ENCODE peak calls at places on chromosomes 11 and 22, in ten cellular contexts. One of them, this sample, is unnamed.

GRCh38 chr11:45964911-45965389 is 42.5 kb downstream of the LARGE2 start:
- DNase-seq in transverse colon: peak
- DNase-seq in AG04449: no peak
- DNase-seq in activated CD8-positive, alpha-beta memory T cell treated with anti-CD3 and anti-CD28 coated beads for 24 hours: peak
- DNase-seq in amniotic stem cell: peak
- DNase-seq in neural progenitor cell: peak
- DNase-seq in NCI-H1105: peak
- DNase-seq in left cardiac atrium: peak
- DNase-seq in fibroblast of gingiva: peak
- DNase-seq in effector memory CD8-positive, alpha-beta T cell: peak
- DNase-seq in this sample: peak

GRCh38 chr11:43278302-43278956 is 33.4 kb upstream of the API5 start:
- DNase-seq in AG04449: no peak
- DNase-seq in NCI-H1105: no peak
- DNase-seq in left cardiac atrium: no peak
- DNase-seq in fibroblast of gingiva: no peak
- DNase-seq in neural progenitor cell: peak
- DNase-seq in effector memory CD8-positive, alpha-beta T cell: no peak
- DNase-seq in transverse colon: no peak
- DNase-seq in amniotic stem cell: peak
- DNase-seq in activated CD8-positive, alpha-beta memory T cell treated with anti-CD3 and anti-CD28 coated beads for 24 hours: no peak
- DNase-seq in this sample: peak

GRCh38 chr11:38530226-38530625 is 1932.2 kb upstream of the RAG2 start:
- DNase-seq in neural progenitor cell: no peak
- DNase-seq in AG04449: no peak
- DNase-seq in fibroblast of gingiva: no peak
- DNase-seq in transverse colon: no peak
- DNase-seq in NCI-H1105: no peak
- DNase-seq in activated CD8-positive, alpha-beta memory T cell treated with anti-CD3 and anti-CD28 coated beads for 24 hours: no peak
- DNase-seq in left cardiac atrium: no peak
- DNase-seq in effector memory CD8-positive, alpha-beta T cell: no peak
- DNase-seq in amniotic stem cell: no peak
- DNase-seq in this sample: no peak

GRCh38 chr11:82750643-82751139 is 17.0 kb upstream of the FAM181B start:
- DNase-seq in amniotic stem cell: no peak
- DNase-seq in NCI-H1105: no peak
- DNase-seq in left cardiac atrium: no peak
- DNase-seq in fibroblast of gingiva: no peak
- DNase-seq in activated CD8-positive, alpha-beta memory T cell treated with anti-CD3 and anti-CD28 coated beads for 24 hours: no peak
- DNase-seq in AG04449: no peak
- DNase-seq in effector memory CD8-positive, alpha-beta T cell: no peak
- DNase-seq in neural progenitor cell: peak
- DNase-seq in transverse colon: no peak
- DNase-seq in this sample: no peak

GRCh38 chr11:73597340-73597955 is 464 bp downstream of the FAM168A start:
- DNase-seq in NCI-H1105: no peak
- DNase-seq in AG04449: no peak
- DNase-seq in transverse colon: no peak
- DNase-seq in fibroblast of gingiva: no peak
- DNase-seq in amniotic stem cell: no peak
- DNase-seq in effector memory CD8-positive, alpha-beta T cell: no peak
- DNase-seq in activated CD8-positive, alpha-beta memory T cell treated with anti-CD3 and anti-CD28 coated beads for 24 hours: no peak
- DNase-seq in left cardiac atrium: no peak
- DNase-seq in neural progenitor cell: no peak
- DNase-seq in this sample: no peak

GRCh38 chr11:102974552-102975280 is 19.2 kb upstream of the MMP13 start:
- DNase-seq in left cardiac atrium: no peak
- DNase-seq in effector memory CD8-positive, alpha-beta T cell: no peak
- DNase-seq in NCI-H1105: no peak
- DNase-seq in activated CD8-positive, alpha-beta memory T cell treated with anti-CD3 and anti-CD28 coated beads for 24 hours: no peak
- DNase-seq in amniotic stem cell: no peak
- DNase-seq in AG04449: no peak
- DNase-seq in transverse colon: no peak
- DNase-seq in fibroblast of gingiva: no peak
- DNase-seq in neural progenitor cell: no peak
- DNase-seq in this sample: no peak

GRCh38 chr11:10305964-10306918 is 1.4 kb downstream of the ADM start:
- DNase-seq in activated CD8-positive, alpha-beta memory T cell treated with anti-CD3 and anti-CD28 coated beads for 24 hours: peak
- DNase-seq in neural progenitor cell: peak
- DNase-seq in AG04449: no peak
- DNase-seq in NCI-H1105: peak
- DNase-seq in transverse colon: peak
- DNase-seq in effector memory CD8-positive, alpha-beta T cell: no peak
- DNase-seq in left cardiac atrium: no peak
- DNase-seq in fibroblast of gingiva: peak
- DNase-seq in amniotic stem cell: no peak
- DNase-seq in this sample: no peak

GRCh38 chr11:114551060-114551459 is 8.6 kb downstream of the NXPE1 start:
- DNase-seq in NCI-H1105: no peak
- DNase-seq in neural progenitor cell: no peak
- DNase-seq in left cardiac atrium: no peak
- DNase-seq in effector memory CD8-positive, alpha-beta T cell: no peak
- DNase-seq in AG04449: no peak
- DNase-seq in amniotic stem cell: no peak
- DNase-seq in transverse colon: no peak
- DNase-seq in activated CD8-positive, alpha-beta memory T cell treated with anti-CD3 and anti-CD28 coated beads for 24 hours: no peak
- DNase-seq in fibroblast of gingiva: no peak
- DNase-seq in this sample: no peak

GRCh38 chr11:107947904-107948303 is 19.7 kb downstream of the RAB39A start:
- DNase-seq in amniotic stem cell: no peak
- DNase-seq in transverse colon: no peak
- DNase-seq in neural progenitor cell: no peak
- DNase-seq in NCI-H1105: no peak
- DNase-seq in AG04449: no peak
- DNase-seq in effector memory CD8-positive, alpha-beta T cell: no peak
- DNase-seq in activated CD8-positive, alpha-beta memory T cell treated with anti-CD3 and anti-CD28 coated beads for 24 hours: no peak
- DNase-seq in left cardiac atrium: no peak
- DNase-seq in fibroblast of gingiva: no peak
- DNase-seq in this sample: no peak

GRCh38 chr22:49362393-49362792 is 465.3 kb downstream of the BRD1 start:
- DNase-seq in left cardiac atrium: no peak
- DNase-seq in transverse colon: no peak
- DNase-seq in amniotic stem cell: no peak
- DNase-seq in NCI-H1105: no peak
- DNase-seq in AG04449: no peak
- DNase-seq in neural progenitor cell: no peak
- DNase-seq in activated CD8-positive, alpha-beta memory T cell treated with anti-CD3 and anti-CD28 coated beads for 24 hours: no peak
- DNase-seq in fibroblast of gingiva: no peak
- DNase-seq in effector memory CD8-positive, alpha-beta T cell: no peak
- DNase-seq in this sample: no peak

GRCh38 chr11:58058276-58059010 is 27.7 kb downstream of the OR6Q1 start:
- DNase-seq in activated CD8-positive, alpha-beta memory T cell treated with anti-CD3 and anti-CD28 coated beads for 24 hours: no peak
- DNase-seq in NCI-H1105: peak
- DNase-seq in AG04449: no peak
- DNase-seq in effector memory CD8-positive, alpha-beta T cell: no peak
- DNase-seq in transverse colon: peak
- DNase-seq in neural progenitor cell: no peak
- DNase-seq in amniotic stem cell: no peak
- DNase-seq in left cardiac atrium: peak
- DNase-seq in fibroblast of gingiva: no peak
- DNase-seq in this sample: no peak

GRCh38 chr22:50576070-50576469 is 2.2 kb downstream of the CPT1B start:
- DNase-seq in left cardiac atrium: no peak
- DNase-seq in amniotic stem cell: no peak
- DNase-seq in fibroblast of gingiva: no peak
- DNase-seq in transverse colon: no peak
- DNase-seq in effector memory CD8-positive, alpha-beta T cell: no peak
- DNase-seq in AG04449: no peak
- DNase-seq in activated CD8-positive, alpha-beta memory T cell treated with anti-CD3 and anti-CD28 coated beads for 24 hours: no peak
- DNase-seq in NCI-H1105: no peak
- DNase-seq in neural progenitor cell: peak
- DNase-seq in this sample: no peak

GRCh38 chr11:133950874-133951483 is 5.8 kb downstream of the IGSF9B start:
- DNase-seq in left cardiac atrium: peak
- DNase-seq in fibroblast of gingiva: no peak
- DNase-seq in neural progenitor cell: peak
- DNase-seq in transverse colon: no peak
- DNase-seq in AG04449: no peak
- DNase-seq in amniotic stem cell: no peak
- DNase-seq in NCI-H1105: no peak
- DNase-seq in effector memory CD8-positive, alpha-beta T cell: no peak
- DNase-seq in activated CD8-positive, alpha-beta memory T cell treated with anti-CD3 and anti-CD28 coated beads for 24 hours: no peak
- DNase-seq in this sample: no peak

GRCh38 chr11:126499124-126499752 is 143.8 kb downstream of the ST3GAL4 start:
- DNase-seq in effector memory CD8-positive, alpha-beta T cell: no peak
- DNase-seq in transverse colon: no peak
- DNase-seq in amniotic stem cell: no peak
- DNase-seq in neural progenitor cell: no peak
- DNase-seq in fibroblast of gingiva: no peak
- DNase-seq in NCI-H1105: no peak
- DNase-seq in AG04449: no peak
- DNase-seq in activated CD8-positive, alpha-beta memory T cell treated with anti-CD3 and anti-CD28 coated beads for 24 hours: no peak
- DNase-seq in left cardiac atrium: no peak
- DNase-seq in this sample: peak

GRCh38 chr11:134951305-134951700 is 539.3 kb upstream of the B3GAT1 start:
- DNase-seq in fibroblast of gingiva: peak
- DNase-seq in effector memory CD8-positive, alpha-beta T cell: no peak
- DNase-seq in left cardiac atrium: no peak
- DNase-seq in activated CD8-positive, alpha-beta memory T cell treated with anti-CD3 and anti-CD28 coated beads for 24 hours: no peak
- DNase-seq in AG04449: peak
- DNase-seq in neural progenitor cell: no peak
- DNase-seq in amniotic stem cell: peak
- DNase-seq in transverse colon: no peak
- DNase-seq in NCI-H1105: no peak
- DNase-seq in this sample: no peak

GRCh38 chr11:134476435-134477021 is 64.5 kb upstream of the B3GAT1 start:
- DNase-seq in activated CD8-positive, alpha-beta memory T cell treated with anti-CD3 and anti-CD28 coated beads for 24 hours: no peak
- DNase-seq in AG04449: no peak
- DNase-seq in effector memory CD8-positive, alpha-beta T cell: no peak
- DNase-seq in fibroblast of gingiva: no peak
- DNase-seq in neural progenitor cell: peak
- DNase-seq in left cardiac atrium: no peak
- DNase-seq in amniotic stem cell: no peak
- DNase-seq in NCI-H1105: no peak
- DNase-seq in transverse colon: no peak
- DNase-seq in this sample: no peak

GRCh38 chr11:78187366-78188011 is 937 bp downstream of the KCTD21 start:
- DNase-seq in effector memory CD8-positive, alpha-beta T cell: no peak
- DNase-seq in activated CD8-positive, alpha-beta memory T cell treated with anti-CD3 and anti-CD28 coated beads for 24 hours: no peak
- DNase-seq in NCI-H1105: no peak
- DNase-seq in fibroblast of gingiva: no peak
- DNase-seq in neural progenitor cell: no peak
- DNase-seq in AG04449: no peak
- DNase-seq in amniotic stem cell: no peak
- DNase-seq in left cardiac atrium: no peak
- DNase-seq in transverse colon: no peak
- DNase-seq in this sample: no peak